ENCODE peak calls at places on chromosomes 12 and 14, in four cellular contexts. K is A549, Z is gastrocnemius medialis, S is H1. L is an unnamed sample. For H3K4me1, the result is how much of the 10 kb centered on the place peaks cover.

GRCh38 chr12:1993871-1994371 is 10.3 kb downstream of the DCP1B start:
- DNase-seq in K (no peak), Z (no peak), S (no peak), L (no peak)

GRCh38 chr12:124867389-124867930 is 3.8 kb upstream of the SCARB1 start:
- DNase-seq in K (peak), Z (no peak), S (no peak), L (peak)

GRCh38 chr12:203462-204260 is 10.3 kb downstream of the SLC6A12 start:
- DNase-seq in K (peak), Z (no peak), S (peak), L (peak)

GRCh38 chr14:73662439-73663056 is 17.8 kb downstream of the DNAL1 start:
- DNase-seq in K (peak), Z (peak), S (no peak), L (no peak)

GRCh38 chr12:30905483-30906009 is 21.0 kb upstream of the TSPAN11 start:
- DNase-seq in K (no peak), Z (no peak), S (no peak), L (no peak)

GRCh38 chr12:65823481-65824313 is 586 bp upstream of the HMGA2 start:
- DNase-seq in K (peak), Z (no peak), S (peak), L (peak)

GRCh38 chr14:95432152-95433093 is 84.0 kb downstream of the SYNE3 start:
- DNase-seq in K (peak), Z (no peak), S (peak), L (peak)

GRCh38 chr12:82663893-82664292 is 22.8 kb upstream of the TMTC2 start:
- DNase-seq in K (no peak), Z (no peak), S (no peak), L (no peak)

GRCh38 chr12:57016348-57016747 is at the start of gene TAC3:
- DNase-seq in K (no peak), Z (no peak), S (no peak), L (no peak)

DNA sequence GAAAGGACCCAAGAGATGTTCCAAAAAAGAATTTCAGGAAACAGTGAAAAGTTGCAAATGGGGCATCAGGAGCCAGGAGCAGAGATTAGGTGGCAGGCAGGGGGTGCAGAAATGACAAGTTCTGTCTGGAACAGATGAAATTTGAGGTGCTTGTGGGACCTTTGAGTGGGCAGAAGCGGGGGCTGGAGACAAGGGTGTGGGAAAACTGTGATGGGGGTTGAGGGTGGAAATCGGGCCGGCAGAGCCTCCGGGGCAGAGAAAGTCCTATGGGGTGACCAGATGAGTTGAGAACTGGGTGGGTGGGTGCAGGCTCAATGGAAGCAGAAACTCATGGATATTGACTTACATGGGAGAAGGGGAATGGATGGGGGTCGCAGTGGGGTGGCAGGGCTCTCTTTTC is 1.6 kb upstream of the NR4A1 start:
- DNase-seq in K (no peak), Z (no peak), S (no peak), L (no peak)
- H3K27ac ChIP-seq in K (peak), Z (peak), S (no peak), L (peak)

GRCh38 chr12:115243933-115244628 is 560.1 kb upstream of the TBX3 start:
- DNase-seq in K (no peak), Z (no peak), S (no peak), L (no peak)
- TF ChIP-seq POLR2A in K (no peak), Z (no peak), S (no peak), L (no peak)

GRCh38 chr12:119631930-119632678 is 35.8 kb upstream of the PRKAB1 start:
- DNase-seq in K (no peak), Z (no peak), S (no peak), L (no peak)
- H3K4me1 ChIP-seq in K (under half), Z (under half), S (under half), L (under half)

GRCh38 chr12:9113987-9114309 is 1.8 kb downstream of the A2M start:
- DNase-seq in K (no peak), Z (no peak), S (no peak), L (no peak)
- H3K27ac ChIP-seq in K (no peak), Z (peak), S (no peak), L (no peak)

GRCh38 chr12:54358945-54359761 is 5.1 kb downstream of the GPR84 start:
- DNase-seq in K (peak), Z (peak), S (peak), L (peak)
- TF ChIP-seq POLR2A in K (peak), Z (peak), S (no peak), L (no peak)

GRCh38 chr12:52043386-52044212 is 7.6 kb upstream of the NR4A1 start:
- DNase-seq in K (no peak), Z (peak), S (no peak), L (peak)

GRCh38 chr12:52049286-52049685 is 2.0 kb upstream of the NR4A1 start:
- DNase-seq in K (no peak), Z (no peak), S (no peak), L (no peak)

GRCh38 chr12:52045794-52046199 is 5.4 kb upstream of the NR4A1 start:
- DNase-seq in K (peak), Z (no peak), S (no peak), L (no peak)

GRCh38 chr12:52044284-52044983 is 6.8 kb upstream of the NR4A1 start:
- DNase-seq in K (no peak), Z (peak), S (no peak), L (peak)

GRCh38 chr12:52046859-52047258 is 4.4 kb upstream of the NR4A1 start:
- DNase-seq in K (no peak), Z (no peak), S (no peak), L (no peak)
- H3K4me1 ChIP-seq in K (under half), Z (half or more), S (under half), L (half or more)

GRCh38 chr12:12428961-12429657 is 72.2 kb downstream of the BORCS5 start:
- DNase-seq in K (no peak), Z (no peak), S (no peak), L (no peak)
- H3K27ac ChIP-seq in K (no peak), Z (no peak), S (no peak), L (no peak)

GRCh38 chr14:61355892-61356325 is 34.5 kb downstream of the PRKCH start:
- DNase-seq in K (peak), Z (peak), S (no peak), L (peak)
- TF ChIP-seq POLR2A in K (no peak), Z (no peak), S (no peak), L (no peak)

GRCh38 chr12:11728154-11728755 is 78.8 kb downstream of the ETV6 start:
- DNase-seq in K (no peak), Z (no peak), S (no peak), L (peak)
- H3K4me1 ChIP-seq in K (under half), Z (under half), S (under half), L (half or more)

DNA sequence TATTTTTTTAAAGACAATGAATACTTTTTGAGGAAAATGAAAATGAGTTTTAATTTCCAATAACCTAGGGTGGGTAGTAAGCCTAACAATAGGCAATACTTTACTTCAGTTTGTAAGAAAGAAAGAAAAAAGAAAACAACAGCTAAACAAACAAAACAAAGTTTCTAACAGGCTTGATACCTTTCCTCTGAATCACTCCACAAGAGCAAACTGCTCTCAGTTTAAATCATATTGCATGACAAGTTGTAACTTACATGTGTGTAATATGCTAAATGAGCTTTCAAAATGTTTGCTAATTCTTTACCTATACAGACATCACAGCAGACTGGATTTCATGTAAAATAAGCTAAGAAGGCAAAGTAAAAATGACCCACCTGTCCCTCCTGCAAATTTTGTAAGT is 6.7 kb upstream of the LMO3 start:
- DNase-seq in K (no peak), Z (no peak), S (no peak), L (no peak)
- H3K27ac ChIP-seq in K (no peak), Z (no peak), S (no peak), L (peak)